ENCODE peak calls at places on chromosome 2, in five cellular contexts. One of them, this sample, is unnamed.

GRCh38 chr2:148022882-148023281 is 2.0 kb downstream of the MBD5 start:
- DNase-seq in IMR-90: no peak
- DNase-seq in Peyer's patch: no peak
- DNase-seq in HFF-Myc: no peak
- DNase-seq in astrocyte of the spinal cord: no peak
- DNase-seq in this sample: no peak

GRCh38 chr2:176643711-176644110 is 374.5 kb downstream of the MTX2 start:
- DNase-seq in IMR-90: no peak
- DNase-seq in Peyer's patch: no peak
- DNase-seq in HFF-Myc: no peak
- DNase-seq in astrocyte of the spinal cord: peak
- DNase-seq in this sample: peak

GRCh38 chr2:119174993-119175347 is 16.4 kb upstream of the C1QL2 start:
- DNase-seq in IMR-90: no peak
- DNase-seq in Peyer's patch: no peak
- DNase-seq in HFF-Myc: no peak
- DNase-seq in astrocyte of the spinal cord: no peak
- DNase-seq in this sample: no peak

GRCh38 chr2:52500561-52500960 is 1267.0 kb upstream of the CHAC2 start:
- DNase-seq in IMR-90: no peak
- DNase-seq in Peyer's patch: no peak
- DNase-seq in HFF-Myc: no peak
- DNase-seq in astrocyte of the spinal cord: no peak
- DNase-seq in this sample: no peak

GRCh38 chr2:72109291-72109690 is 38.4 kb downstream of the CYP26B1 start:
- DNase-seq in IMR-90: no peak
- DNase-seq in Peyer's patch: no peak
- DNase-seq in HFF-Myc: no peak
- DNase-seq in astrocyte of the spinal cord: no peak
- DNase-seq in this sample: no peak

GRCh38 chr2:111024496-111024895 is 96.2 kb upstream of the BCL2L11 start:
- DNase-seq in IMR-90: no peak
- DNase-seq in Peyer's patch: no peak
- DNase-seq in HFF-Myc: no peak
- DNase-seq in astrocyte of the spinal cord: no peak
- DNase-seq in this sample: no peak

GRCh38 chr2:131031875-131032274 is 61.4 kb downstream of the FAM168B start:
- DNase-seq in IMR-90: no peak
- DNase-seq in Peyer's patch: no peak
- DNase-seq in HFF-Myc: no peak
- DNase-seq in astrocyte of the spinal cord: no peak
- DNase-seq in this sample: no peak

GRCh38 chr2:118121986-118122767 is 33.9 kb downstream of the INSIG2 start:
- DNase-seq in IMR-90: no peak
- DNase-seq in Peyer's patch: no peak
- DNase-seq in HFF-Myc: no peak
- DNase-seq in astrocyte of the spinal cord: no peak
- DNase-seq in this sample: no peak

GRCh38 chr2:72000110-72000509 is 147.6 kb downstream of the CYP26B1 start:
- DNase-seq in IMR-90: no peak
- DNase-seq in Peyer's patch: no peak
- DNase-seq in HFF-Myc: no peak
- DNase-seq in astrocyte of the spinal cord: no peak
- DNase-seq in this sample: no peak

GRCh38 chr2:205245652-205246051 is 436.6 kb upstream of the NRP2 start:
- DNase-seq in IMR-90: peak
- DNase-seq in Peyer's patch: no peak
- DNase-seq in HFF-Myc: peak
- DNase-seq in astrocyte of the spinal cord: peak
- DNase-seq in this sample: peak

GRCh38 chr2:127056086-127056485 is 50.9 kb downstream of the BIN1 start:
- DNase-seq in IMR-90: no peak
- DNase-seq in Peyer's patch: no peak
- DNase-seq in HFF-Myc: no peak
- DNase-seq in astrocyte of the spinal cord: no peak
- DNase-seq in this sample: no peak

GRCh38 chr2:71664161-71664560 is 210.8 kb downstream of the DYSF start:
- DNase-seq in IMR-90: no peak
- DNase-seq in Peyer's patch: no peak
- DNase-seq in HFF-Myc: no peak
- DNase-seq in astrocyte of the spinal cord: no peak
- DNase-seq in this sample: no peak

GRCh38 chr2:55581435-55581834 is 36.0 kb downstream of the PPP4R3B start:
- DNase-seq in IMR-90: no peak
- DNase-seq in Peyer's patch: no peak
- DNase-seq in HFF-Myc: no peak
- DNase-seq in astrocyte of the spinal cord: no peak
- DNase-seq in this sample: no peak

GRCh38 chr2:94871226-94872087 is at the start of gene TEKT4:
- DNase-seq in IMR-90: no peak
- DNase-seq in Peyer's patch: peak
- DNase-seq in HFF-Myc: no peak
- DNase-seq in astrocyte of the spinal cord: no peak
- DNase-seq in this sample: no peak

GRCh38 chr2:230899287-230899686 is 25.8 kb downstream of the GPR55 start:
- DNase-seq in IMR-90: no peak
- DNase-seq in Peyer's patch: no peak
- DNase-seq in HFF-Myc: no peak
- DNase-seq in astrocyte of the spinal cord: no peak
- DNase-seq in this sample: no peak

GRCh38 chr2:167489307-167489706 is 601.0 kb downstream of the XIRP2 start:
- DNase-seq in IMR-90: no peak
- DNase-seq in Peyer's patch: no peak
- DNase-seq in HFF-Myc: no peak
- DNase-seq in astrocyte of the spinal cord: peak
- DNase-seq in this sample: no peak

GRCh38 chr2:173719471-173719870 is 245.7 kb downstream of the SP3 start:
- DNase-seq in IMR-90: no peak
- DNase-seq in Peyer's patch: no peak
- DNase-seq in HFF-Myc: no peak
- DNase-seq in astrocyte of the spinal cord: no peak
- DNase-seq in this sample: no peak

GRCh38 chr2:141038341-141038740 is 1092.5 kb downstream of the LRP1B start:
- DNase-seq in IMR-90: no peak
- DNase-seq in Peyer's patch: no peak
- DNase-seq in HFF-Myc: no peak
- DNase-seq in astrocyte of the spinal cord: no peak
- DNase-seq in this sample: no peak

GRCh38 chr2:24785704-24786321 is 7.4 kb downstream of the PTRHD1 start:
- DNase-seq in IMR-90: no peak
- DNase-seq in Peyer's patch: no peak
- DNase-seq in HFF-Myc: no peak
- DNase-seq in astrocyte of the spinal cord: no peak
- DNase-seq in this sample: no peak

GRCh38 chr2:38214209-38214717 is 138.3 kb upstream of the CYP1B1 start:
- DNase-seq in IMR-90: no peak
- DNase-seq in Peyer's patch: no peak
- DNase-seq in HFF-Myc: no peak
- DNase-seq in astrocyte of the spinal cord: no peak
- DNase-seq in this sample: no peak

GRCh38 chr2:20350105-20350712 is 435 bp downstream of the PUM2 start:
- DNase-seq in IMR-90: no peak
- DNase-seq in Peyer's patch: peak
- DNase-seq in HFF-Myc: no peak
- DNase-seq in astrocyte of the spinal cord: peak
- DNase-seq in this sample: no peak

GRCh38 chr2:218022851-218023530 is 20.2 kb upstream of the TNS1 start:
- DNase-seq in IMR-90: no peak
- DNase-seq in Peyer's patch: peak
- DNase-seq in HFF-Myc: no peak
- DNase-seq in astrocyte of the spinal cord: no peak
- DNase-seq in this sample: no peak

GRCh38 chr2:226439337-226439736 is 360.3 kb downstream of the IRS1 start:
- DNase-seq in IMR-90: peak
- DNase-seq in Peyer's patch: no peak
- DNase-seq in HFF-Myc: no peak
- DNase-seq in astrocyte of the spinal cord: no peak
- DNase-seq in this sample: no peak

GRCh38 chr2:105129722-105130232 is 91.9 kb downstream of the MRPS9 start:
- DNase-seq in IMR-90: no peak
- DNase-seq in Peyer's patch: no peak
- DNase-seq in HFF-Myc: no peak
- DNase-seq in astrocyte of the spinal cord: no peak
- DNase-seq in this sample: no peak

GRCh38 chr2:232028631-232029030 is 67.1 kb downstream of the DIS3L2 start:
- DNase-seq in IMR-90: peak
- DNase-seq in Peyer's patch: no peak
- DNase-seq in HFF-Myc: no peak
- DNase-seq in astrocyte of the spinal cord: peak
- DNase-seq in this sample: peak

GRCh38 chr2:235654115-235654514 is 160.3 kb downstream of the AGAP1 start:
- DNase-seq in IMR-90: peak
- DNase-seq in Peyer's patch: no peak
- DNase-seq in HFF-Myc: no peak
- DNase-seq in astrocyte of the spinal cord: no peak
- DNase-seq in this sample: peak

GRCh38 chr2:119073213-119073612 is 85.3 kb downstream of the C1QL2 start:
- DNase-seq in IMR-90: no peak
- DNase-seq in Peyer's patch: no peak
- DNase-seq in HFF-Myc: no peak
- DNase-seq in astrocyte of the spinal cord: no peak
- DNase-seq in this sample: no peak

GRCh38 chr2:218732052-218732760 is 21.6 kb downstream of the TTLL4 start:
- DNase-seq in IMR-90: no peak
- DNase-seq in Peyer's patch: no peak
- DNase-seq in HFF-Myc: no peak
- DNase-seq in astrocyte of the spinal cord: no peak
- DNase-seq in this sample: no peak

GRCh38 chr2:224894356-224894755 is 147.9 kb downstream of the DOCK10 start:
- DNase-seq in IMR-90: no peak
- DNase-seq in Peyer's patch: no peak
- DNase-seq in HFF-Myc: no peak
- DNase-seq in astrocyte of the spinal cord: no peak
- DNase-seq in this sample: no peak

GRCh38 chr2:8441371-8441770 is 240.5 kb upstream of the ID2 start:
- DNase-seq in IMR-90: no peak
- DNase-seq in Peyer's patch: no peak
- DNase-seq in HFF-Myc: no peak
- DNase-seq in astrocyte of the spinal cord: no peak
- DNase-seq in this sample: no peak
- TF ChIP-seq CTCF in IMR-90: no peak
- TF ChIP-seq CTCF in Peyer's patch: no peak
- TF ChIP-seq CTCF in HFF-Myc: no peak
- TF ChIP-seq CTCF in astrocyte of the spinal cord: no peak
- TF ChIP-seq CTCF in this sample: no peak

DNA sequence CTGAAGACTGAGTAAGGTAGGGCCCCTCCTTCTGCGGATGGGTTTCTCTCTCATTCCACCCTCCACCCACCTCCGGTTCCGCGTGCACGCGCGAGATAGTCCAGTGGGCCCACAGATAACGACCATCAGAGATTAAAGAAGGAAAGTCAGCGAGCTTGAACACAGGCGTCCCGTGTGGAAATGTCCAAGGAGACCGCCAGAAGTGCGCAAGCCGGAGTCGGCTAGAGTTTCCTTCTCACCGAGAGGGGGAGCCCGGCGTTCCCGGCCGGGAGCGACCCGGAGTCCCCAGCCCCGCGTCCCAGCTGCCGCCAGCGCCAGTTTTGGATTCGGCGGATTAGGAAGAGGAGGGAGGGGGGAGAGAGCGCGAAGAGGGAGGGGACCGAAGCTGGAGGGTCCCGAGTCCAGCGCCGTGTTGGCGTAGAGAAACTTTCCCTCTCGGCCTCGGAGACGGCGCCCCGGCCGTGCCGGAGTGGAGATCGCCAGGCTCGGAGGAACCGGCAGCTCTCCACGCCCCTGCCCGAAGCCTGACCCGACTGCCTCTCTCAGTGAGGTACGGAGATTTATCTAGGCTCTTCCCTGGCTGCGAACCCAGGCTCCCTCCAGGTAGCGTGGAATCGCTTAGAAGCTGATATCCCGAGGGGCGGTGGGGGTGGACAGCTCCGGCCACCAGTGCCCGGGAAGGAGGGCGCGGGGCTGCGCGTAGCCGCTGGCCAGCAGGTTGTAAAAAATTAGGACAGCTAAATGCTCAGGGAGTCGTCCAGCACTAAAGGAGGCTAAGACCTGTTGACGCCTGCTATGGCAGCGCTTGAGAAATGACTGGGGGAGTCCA is at the start of gene GULP1:
- DNase-seq in IMR-90: peak
- DNase-seq in Peyer's patch: peak
- DNase-seq in HFF-Myc: peak
- DNase-seq in astrocyte of the spinal cord: peak
- DNase-seq in this sample: peak
- H3K4me3 ChIP-seq in IMR-90: peak
- H3K4me3 ChIP-seq in Peyer's patch: peak
- H3K4me3 ChIP-seq in HFF-Myc: peak
- H3K4me3 ChIP-seq in astrocyte of the spinal cord: peak
- H3K4me3 ChIP-seq in this sample: peak

DNA sequence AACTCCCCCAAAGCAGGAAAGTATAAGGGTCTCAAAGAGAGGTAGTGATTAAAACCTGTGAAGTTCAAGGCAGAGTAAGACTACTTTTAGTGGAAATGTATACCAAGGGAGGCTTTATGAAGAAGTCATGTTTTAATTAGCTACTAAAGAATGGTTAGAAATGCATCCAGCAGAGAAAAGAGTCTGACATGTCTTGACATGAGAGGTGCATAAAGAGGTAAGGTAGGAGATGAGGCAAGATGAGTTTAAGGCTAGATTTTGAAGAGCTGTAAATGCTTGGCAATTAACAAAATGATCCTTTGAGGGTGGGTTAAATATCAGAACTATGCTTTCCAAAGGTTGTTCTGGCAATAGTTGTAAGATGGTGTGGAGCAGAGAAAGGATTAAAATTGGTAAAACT is 88.7 kb upstream of the WDSUB1 start:
- DNase-seq in IMR-90: no peak
- DNase-seq in Peyer's patch: no peak
- DNase-seq in HFF-Myc: no peak
- DNase-seq in astrocyte of the spinal cord: no peak
- DNase-seq in this sample: no peak
- TF ChIP-seq CTCF in IMR-90: no peak
- TF ChIP-seq CTCF in Peyer's patch: no peak
- TF ChIP-seq CTCF in HFF-Myc: no peak
- TF ChIP-seq CTCF in astrocyte of the spinal cord: no peak
- TF ChIP-seq CTCF in this sample: no peak

GRCh38 chr2:172089633-172090032 is 4.3 kb downstream of the DLX1 start:
- DNase-seq in IMR-90: no peak
- DNase-seq in Peyer's patch: no peak
- DNase-seq in HFF-Myc: no peak
- DNase-seq in astrocyte of the spinal cord: no peak
- DNase-seq in this sample: no peak

GRCh38 chr2:172088245-172089004 is 3.1 kb downstream of the DLX1 start:
- DNase-seq in IMR-90: no peak
- DNase-seq in Peyer's patch: no peak
- DNase-seq in HFF-Myc: no peak
- DNase-seq in astrocyte of the spinal cord: no peak
- DNase-seq in this sample: no peak

GRCh38 chr2:172090044-172090946 is 5.0 kb downstream of the DLX1 start:
- DNase-seq in IMR-90: no peak
- DNase-seq in Peyer's patch: no peak
- DNase-seq in HFF-Myc: no peak
- DNase-seq in astrocyte of the spinal cord: no peak
- DNase-seq in this sample: no peak

GRCh38 chr2:172087780-172088244 is 2.5 kb downstream of the DLX1 start:
- DNase-seq in IMR-90: no peak
- DNase-seq in Peyer's patch: no peak
- DNase-seq in HFF-Myc: no peak
- DNase-seq in astrocyte of the spinal cord: no peak
- DNase-seq in this sample: no peak

GRCh38 chr2:172089005-172089504 is 3.7 kb downstream of the DLX1 start:
- DNase-seq in IMR-90: no peak
- DNase-seq in Peyer's patch: no peak
- DNase-seq in HFF-Myc: no peak
- DNase-seq in astrocyte of the spinal cord: no peak
- DNase-seq in this sample: no peak
- H3K4me3 ChIP-seq in IMR-90: no peak
- H3K4me3 ChIP-seq in Peyer's patch: no peak
- H3K4me3 ChIP-seq in HFF-Myc: no peak
- H3K4me3 ChIP-seq in astrocyte of the spinal cord: no peak
- H3K4me3 ChIP-seq in this sample: no peak

This sample was measured in foreskin fibroblast.